ENCODE peak calls at places on chromosomes 3 and 15, in four cellular contexts. F is thyroid gland, Y is fibroblast of mammary gland, S is astrocyte of the spinal cord. Q is an unnamed sample.

GRCh38 chr3:184749168-184749744 is 37.4 kb upstream of the MAGEF1 start:
- DNase-seq in S (no peak), Y (no peak), F (no peak), Q (no peak)

GRCh38 chr15:29822100-29822684 is at the start of gene TJP1:
- DNase-seq in Y (peak), S (peak), F (peak), Q (peak)

GRCh38 chr15:60721706-60722105 is 242.8 kb upstream of the ICE2 start:
- DNase-seq in F (peak), Y (peak), S (peak), Q (peak)

GRCh38 chr3:53147161-53147902 is 13.7 kb upstream of the PRKCD start:
- DNase-seq in F (no peak), Y (no peak), S (no peak), Q (no peak)

GRCh38 chr15:38600241-38600640 is 35.6 kb upstream of the RASGRP1 start:
- DNase-seq in S (no peak), Y (no peak), F (no peak), Q (no peak)

GRCh38 chr3:134494539-134494938 is 8.7 kb downstream of the CEP63 start:
- DNase-seq in Y (peak), F (no peak), S (no peak), Q (no peak)

GRCh38 chr3:172771672-172772071 is 21.1 kb downstream of the ECT2 start:
- DNase-seq in F (no peak), Y (no peak), S (no peak), Q (no peak)

GRCh38 chr3:133927543-133928066 is 31.9 kb upstream of the RAB6B start:
- DNase-seq in Y (no peak), S (peak), F (peak), Q (peak)

GRCh38 chr15:66424963-66425612 is 38.4 kb downstream of the MAP2K1 start:
- DNase-seq in Y (no peak), S (no peak), F (no peak), Q (no peak)

GRCh38 chr3:141994856-141995255 is 118.4 kb downstream of the ATP1B3 start:
- DNase-seq in Y (no peak), S (no peak), F (no peak), Q (no peak)

GRCh38 chr3:141996437-141996836 is 120.0 kb downstream of the ATP1B3 start:
- DNase-seq in Y (no peak), F (no peak), S (no peak), Q (no peak)

GRCh38 chr3:142000341-142000870 is 124.0 kb downstream of the ATP1B3 start:
- DNase-seq in F (no peak), S (peak), Y (peak), Q (peak)

GRCh38 chr3:142003291-142003690 is 126.8 kb downstream of the ATP1B3 start:
- DNase-seq in S (no peak), F (no peak), Y (no peak), Q (no peak)

GRCh38 chr3:141998674-141999290 is 122.3 kb downstream of the ATP1B3 start:
- DNase-seq in Y (peak), S (peak), F (no peak), Q (peak)
- TF ChIP-seq CTCF in Y (peak), S (peak), F (no peak), Q (peak)

DNA sequence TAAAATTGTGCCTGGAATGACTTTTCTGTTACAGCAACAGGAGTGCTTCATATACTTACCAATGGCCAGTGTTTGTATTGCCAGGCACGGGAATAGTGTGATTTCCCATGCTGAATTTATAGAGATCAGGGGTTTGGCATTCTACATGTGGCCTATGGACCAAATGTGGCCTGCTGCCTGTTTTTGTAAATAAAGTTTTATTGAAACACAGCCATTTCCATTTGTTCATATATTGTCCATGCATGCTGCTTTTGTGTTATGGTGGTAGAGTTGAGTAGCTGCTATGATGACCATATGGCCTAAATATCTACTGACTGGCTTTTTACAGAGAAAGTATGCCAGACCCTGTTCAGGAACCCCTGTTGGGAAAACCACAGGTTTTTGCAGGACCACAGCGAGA is 55.6 kb downstream of the SLCO3A1 start:
- DNase-seq in F (no peak), S (no peak), Y (no peak), Q (no peak)
- H3K4me3 ChIP-seq in F (no peak), S (no peak), Y (no peak), Q (no peak)

GRCh38 chr15:101272584-101272983 is 4.7 kb downstream of the SELENOS start:
- DNase-seq in S (no peak), Y (no peak), F (no peak), Q (no peak)
- TF ChIP-seq CTCF in S (no peak), Y (no peak), F (no peak), Q (no peak)

GRCh38 chr3:147915057-147915456 is 505.9 kb downstream of the ZIC1 start:
- DNase-seq in F (no peak), S (peak), Y (peak), Q (peak)

GRCh38 chr3:147919496-147919895 is 510.3 kb downstream of the ZIC1 start:
- DNase-seq in Y (no peak), F (peak), S (no peak), Q (no peak)

GRCh38 chr3:147914532-147914931 is 505.4 kb downstream of the ZIC1 start:
- DNase-seq in Y (no peak), F (no peak), S (no peak), Q (no peak)
- H3K4me3 ChIP-seq in Y (no peak), F (no peak), S (no peak), Q (no peak)

DNA sequence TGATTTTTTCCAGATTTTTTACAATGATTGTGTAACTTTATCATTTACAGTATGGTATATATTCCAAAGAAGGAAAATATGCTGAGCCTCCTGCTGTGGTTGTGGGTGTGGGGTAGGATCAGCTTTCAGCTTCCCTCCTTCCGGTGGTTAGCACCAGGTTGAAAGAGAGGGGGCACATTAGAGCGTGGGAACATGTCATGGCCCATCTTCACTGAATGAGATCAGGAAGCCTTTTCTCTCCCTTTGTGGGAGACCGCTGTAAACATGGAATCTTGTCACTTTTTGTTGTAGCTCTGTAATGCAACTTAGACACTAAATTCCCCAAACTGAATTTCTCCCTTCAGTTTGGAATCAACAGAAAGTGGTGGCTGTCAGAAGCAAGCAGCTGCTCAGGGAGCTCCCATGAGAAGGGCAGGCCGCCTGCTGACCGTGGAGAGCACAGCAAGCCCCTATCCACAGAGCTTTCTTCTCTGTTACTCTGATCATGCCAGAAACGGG is 86.7 kb upstream of the LIMD1 start:
- DNase-seq in Y (peak), S (peak), F (no peak), Q (no peak)
- TF ChIP-seq CTCF in Y (peak), S (peak), F (no peak), Q (peak)

DNA sequence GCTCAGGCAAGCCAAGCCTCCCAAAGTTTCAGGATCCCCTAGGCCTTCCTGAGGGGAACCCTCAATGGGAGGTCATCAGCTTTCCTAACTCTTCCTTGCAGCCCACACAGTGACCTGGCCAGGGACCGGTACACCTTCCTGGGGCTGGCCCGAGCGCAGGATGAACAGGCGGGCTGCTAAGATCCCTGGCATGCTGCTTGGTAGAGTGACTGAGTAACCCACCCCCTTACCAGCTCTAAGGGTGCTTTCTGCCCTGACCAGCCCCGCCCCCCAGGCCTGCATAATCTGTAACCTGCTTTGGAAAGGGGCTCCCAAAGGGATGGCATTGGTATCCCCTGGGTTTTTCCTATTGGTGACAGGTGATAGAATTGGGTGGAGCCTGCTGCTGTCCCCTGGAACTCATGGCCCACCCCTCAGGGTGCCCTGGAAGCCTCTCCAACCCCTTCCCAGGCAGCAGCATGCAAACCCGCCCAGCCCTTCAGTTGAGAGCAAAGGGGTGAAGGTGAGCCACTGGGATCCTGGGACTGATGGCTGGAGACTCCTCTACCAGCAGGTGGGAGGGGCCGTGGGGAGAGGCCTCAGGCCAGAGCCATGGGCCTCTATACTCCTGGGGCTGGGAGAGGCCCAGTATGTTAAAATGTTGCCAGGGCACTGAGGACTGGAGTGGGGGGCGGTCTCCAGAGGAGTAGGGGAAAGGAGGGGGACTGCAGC is 11.0 kb upstream of the KIF7 start:
- DNase-seq in S (no peak), F (no peak), Y (no peak), Q (no peak)
- H3K4me3 ChIP-seq in S (no peak), F (no peak), Y (peak), Q (no peak)

GRCh38 chr3:15884132-15884531 is 86.4 kb upstream of the ANKRD28 start:
- DNase-seq in Y (no peak), S (no peak), F (no peak), Q (no peak)
- TF ChIP-seq CTCF in Y (no peak), S (no peak), F (no peak), Q (no peak)

Q was measured in AG10803.